ENCODE peak calls at places on chromosomes 3 and 15, in eight cellular contexts. T, D, G, A, K, Z, B and L are unnamed samples.

GRCh38 chr15:96703087-96703486 is 372.6 kb downstream of the NR2F2 start:
- DNase-seq in G (no peak), A (no peak), K (no peak), D (no peak), Z (no peak), T (no peak), B (no peak), L (no peak)

GRCh38 chr3:176766862-176767261 is 430.4 kb downstream of the TBL1XR1 start:
- DNase-seq in A (no peak), B (no peak), D (peak), Z (no peak), G (no peak), T (no peak), K (no peak), L (no peak)

GRCh38 chr3:162998205-162998604 is 1501.6 kb downstream of the OTOL1 start:
- DNase-seq in Z (no peak), T (no peak), G (no peak), A (no peak), B (no peak), D (no peak), K (no peak), L (no peak)

GRCh38 chr3:172449468-172450149 is 1.4 kb upstream of the GHSR start:
- DNase-seq in K (peak), Z (no peak), B (peak), G (no peak), D (peak), T (peak), A (peak), L (no peak)

GRCh38 chr3:112304611-112305010 is 10.6 kb upstream of the SLC9C1 start:
- DNase-seq in T (peak), K (no peak), G (no peak), D (no peak), B (no peak), A (no peak), Z (no peak), L (no peak)

GRCh38 chr3:83033123-83033522 is 1271.7 kb upstream of the GBE1 start:
- DNase-seq in B (no peak), K (peak), A (no peak), G (no peak), T (no peak), D (peak), Z (no peak), L (no peak)

GRCh38 chr3:72158639-72159005 is 373.7 kb upstream of the PROK2 start:
- DNase-seq in G (no peak), K (no peak), B (no peak), A (no peak), T (no peak), Z (no peak), D (no peak), L (no peak)

GRCh38 chr15:76181705-76182107 is 121.9 kb downstream of the TMEM266 start:
- DNase-seq in D (no peak), K (no peak), Z (no peak), G (no peak), B (no peak), T (no peak), A (no peak), L (no peak)

GRCh38 chr3:133230191-133230590 is 169.7 kb upstream of the BFSP2 start:
- DNase-seq in A (no peak), T (no peak), B (no peak), K (no peak), D (no peak), Z (no peak), G (no peak), L (no peak)

GRCh38 chr3:42778644-42779043 is 5.6 kb upstream of the CCDC13 start:
- DNase-seq in T (peak), G (no peak), A (no peak), Z (no peak), K (no peak), D (no peak), B (no peak), L (no peak)

GRCh38 chr3:97711664-97712063 is 52.9 kb upstream of the ARL6 start:
- DNase-seq in B (no peak), T (no peak), A (no peak), G (no peak), D (no peak), K (no peak), Z (no peak), L (no peak)

GRCh38 chr3:126344380-126345041 is 12.7 kb downstream of the KLF15 start:
- DNase-seq in D (no peak), Z (peak), B (peak), G (no peak), T (no peak), A (no peak), K (no peak), L (peak)

GRCh38 chr3:120033594-120033993 is 60.7 kb downstream of the GSK3B start:
- DNase-seq in D (no peak), G (no peak), A (no peak), T (no peak), Z (no peak), B (no peak), K (no peak), L (no peak)

GRCh38 chr15:66390670-66391069 is 4.0 kb downstream of the MAP2K1 start:
- DNase-seq in D (no peak), G (no peak), T (no peak), A (no peak), B (no peak), Z (peak), K (no peak), L (no peak)

GRCh38 chr3:177589921-177590336 is 392.6 kb upstream of the TBL1XR1 start:
- DNase-seq in A (no peak), K (peak), B (no peak), T (peak), G (no peak), D (peak), Z (no peak), L (no peak)

GRCh38 chr3:102580760-102581159 is 145.9 kb downstream of the ZPLD1 start:
- DNase-seq in Z (no peak), G (no peak), K (no peak), A (no peak), B (no peak), D (no peak), T (no peak), L (no peak)

GRCh38 chr3:71518089-71518488 is 65.4 kb downstream of the FOXP1 start:
- DNase-seq in Z (no peak), G (no peak), K (no peak), D (no peak), A (no peak), B (no peak), T (no peak), L (no peak)

GRCh38 chr15:75584121-75584520 is 5.0 kb upstream of the PTPN9 start:
- DNase-seq in G (no peak), A (no peak), T (peak), D (no peak), B (no peak), Z (no peak), K (no peak), L (no peak)

GRCh38 chr3:114879059-114880031 is 267.7 kb downstream of the ZBTB20 start:
- DNase-seq in K (peak), D (peak), G (no peak), T (peak), B (no peak), Z (no peak), A (no peak), L (no peak)

GRCh38 chr15:42404461-42405235 is 45.3 kb downstream of the CAPN3 start:
- DNase-seq in T (no peak), A (no peak), K (no peak), B (no peak), D (no peak), G (no peak), Z (no peak), L (no peak)

GRCh38 chr3:10292505-10293419 is at the start of gene GHRL:
- DNase-seq in G (no peak), A (no peak), T (no peak), Z (no peak), K (no peak), B (no peak), D (no peak), L (no peak)

GRCh38 chr3:186841637-186842036 is 873 bp upstream of the ADIPOQ start:
- DNase-seq in D (no peak), A (no peak), G (no peak), Z (no peak), B (no peak), T (no peak), K (no peak), L (no peak)

GRCh38 chr3:44612678-44613077 is 12.2 kb upstream of the ZNF197 start:
- DNase-seq in B (no peak), A (no peak), D (no peak), K (no peak), Z (no peak), T (no peak), G (no peak), L (no peak)

GRCh38 chr3:27559835-27560234 is 75.7 kb upstream of the SLC4A7 start:
- DNase-seq in B (no peak), G (no peak), T (peak), A (no peak), Z (no peak), K (no peak), D (peak), L (no peak)

GRCh38 chr3:179608931-179609720 is 4.5 kb downstream of the NDUFB5 start:
- DNase-seq in B (no peak), T (no peak), D (no peak), G (no peak), Z (no peak), A (no peak), K (no peak), L (no peak)

GRCh38 chr3:42031808-42032475 is 59.2 kb upstream of the TRAK1 start:
- DNase-seq in D (no peak), A (no peak), K (peak), G (no peak), T (peak), Z (no peak), B (no peak), L (no peak)

GRCh38 chr15:57637836-57638235 is 46.1 kb downstream of the MYZAP start:
- DNase-seq in T (no peak), K (no peak), Z (no peak), A (no peak), G (no peak), B (no peak), D (no peak), L (no peak)

GRCh38 chr15:48472756-48473155 is 141.5 kb downstream of the DUT start:
- DNase-seq in D (peak), B (no peak), T (peak), K (no peak), Z (no peak), A (no peak), G (no peak), L (no peak)

GRCh38 chr3:138043266-138044029 is 33.5 kb downstream of the CLDN18 start:
- DNase-seq in A (no peak), T (peak), D (no peak), G (no peak), K (no peak), B (no peak), Z (no peak), L (no peak)

GRCh38 chr15:42050484-42051255 is 29.8 kb upstream of the PLA2G4E start:
- DNase-seq in D (no peak), G (no peak), T (no peak), B (no peak), K (no peak), A (no peak), Z (no peak), L (peak)